ENCODE peak calls at places on chromosomes 13 and 19, in nine cellular contexts. One of them, this sample, is unnamed.

GRCh38 chr13:71477735-71478134 is 389.3 kb downstream of the DACH1 start:
- DNase-seq in cerebellar cortex: no peak
- DNase-seq in SIG-M5: no peak
- DNase-seq in NCI-H1105: no peak
- DNase-seq in foreskin fibroblast: peak
- DNase-seq in T1000: no peak
- DNase-seq in stimulated activated CD4-positive, alpha-beta T cell treated with anti-CD3 and anti-CD28 coated beads, TNF-alpha, amount 100 ng/mL, for 48 hours: no peak
- DNase-seq in left lobe of liver: no peak
- DNase-seq in activated gamma-delta T cell: no peak
- DNase-seq in this sample: no peak

GRCh38 chr19:48818234-48818823 is 7.5 kb upstream of the BCAT2 start:
- DNase-seq in cerebellar cortex: no peak
- DNase-seq in SIG-M5: no peak
- DNase-seq in NCI-H1105: peak
- DNase-seq in foreskin fibroblast: no peak
- DNase-seq in T1000: no peak
- DNase-seq in stimulated activated CD4-positive, alpha-beta T cell treated with anti-CD3 and anti-CD28 coated beads, TNF-alpha, amount 100 ng/mL, for 48 hours: no peak
- DNase-seq in left lobe of liver: peak
- DNase-seq in activated gamma-delta T cell: no peak
- DNase-seq in this sample: no peak

GRCh38 chr13:23673354-23673753 is 103.1 kb downstream of the TNFRSF19 start:
- DNase-seq in cerebellar cortex: peak
- DNase-seq in SIG-M5: no peak
- DNase-seq in NCI-H1105: no peak
- DNase-seq in foreskin fibroblast: peak
- DNase-seq in T1000: no peak
- DNase-seq in stimulated activated CD4-positive, alpha-beta T cell treated with anti-CD3 and anti-CD28 coated beads, TNF-alpha, amount 100 ng/mL, for 48 hours: no peak
- DNase-seq in left lobe of liver: no peak
- DNase-seq in activated gamma-delta T cell: no peak
- DNase-seq in this sample: no peak

GRCh38 chr19:4664642-4665041 is 5.5 kb downstream of the MYDGF start:
- DNase-seq in cerebellar cortex: no peak
- DNase-seq in SIG-M5: no peak
- DNase-seq in NCI-H1105: no peak
- DNase-seq in foreskin fibroblast: no peak
- DNase-seq in T1000: no peak
- DNase-seq in stimulated activated CD4-positive, alpha-beta T cell treated with anti-CD3 and anti-CD28 coated beads, TNF-alpha, amount 100 ng/mL, for 48 hours: no peak
- DNase-seq in left lobe of liver: no peak
- DNase-seq in activated gamma-delta T cell: no peak
- DNase-seq in this sample: no peak

GRCh38 chr13:25727250-25727649 is 324.6 kb downstream of the SHISA2 start:
- DNase-seq in cerebellar cortex: no peak
- DNase-seq in SIG-M5: no peak
- DNase-seq in NCI-H1105: no peak
- DNase-seq in foreskin fibroblast: no peak
- DNase-seq in T1000: no peak
- DNase-seq in stimulated activated CD4-positive, alpha-beta T cell treated with anti-CD3 and anti-CD28 coated beads, TNF-alpha, amount 100 ng/mL, for 48 hours: no peak
- DNase-seq in left lobe of liver: peak
- DNase-seq in activated gamma-delta T cell: no peak
- DNase-seq in this sample: no peak

GRCh38 chr19:20078696-20079095 is 896 bp downstream of the ZNF90 start:
- DNase-seq in cerebellar cortex: peak
- DNase-seq in SIG-M5: no peak
- DNase-seq in NCI-H1105: peak
- DNase-seq in foreskin fibroblast: peak
- DNase-seq in T1000: no peak
- DNase-seq in stimulated activated CD4-positive, alpha-beta T cell treated with anti-CD3 and anti-CD28 coated beads, TNF-alpha, amount 100 ng/mL, for 48 hours: no peak
- DNase-seq in left lobe of liver: no peak
- DNase-seq in activated gamma-delta T cell: no peak
- DNase-seq in this sample: peak

GRCh38 chr13:40440990-40441820 is 225.2 kb downstream of the FOXO1 start:
- DNase-seq in cerebellar cortex: peak
- DNase-seq in SIG-M5: no peak
- DNase-seq in NCI-H1105: no peak
- DNase-seq in foreskin fibroblast: peak
- DNase-seq in T1000: no peak
- DNase-seq in stimulated activated CD4-positive, alpha-beta T cell treated with anti-CD3 and anti-CD28 coated beads, TNF-alpha, amount 100 ng/mL, for 48 hours: no peak
- DNase-seq in left lobe of liver: peak
- DNase-seq in activated gamma-delta T cell: no peak
- DNase-seq in this sample: no peak

GRCh38 chr19:17409990-17410389 is 4.6 kb upstream of the BST2 start:
- DNase-seq in cerebellar cortex: no peak
- DNase-seq in SIG-M5: no peak
- DNase-seq in NCI-H1105: no peak
- DNase-seq in foreskin fibroblast: no peak
- DNase-seq in T1000: no peak
- DNase-seq in stimulated activated CD4-positive, alpha-beta T cell treated with anti-CD3 and anti-CD28 coated beads, TNF-alpha, amount 100 ng/mL, for 48 hours: no peak
- DNase-seq in left lobe of liver: no peak
- DNase-seq in activated gamma-delta T cell: no peak
- DNase-seq in this sample: no peak

GRCh38 chr19:4416268-4416667 is 13.8 kb downstream of the CHAF1A start:
- DNase-seq in cerebellar cortex: no peak
- DNase-seq in SIG-M5: no peak
- DNase-seq in NCI-H1105: no peak
- DNase-seq in foreskin fibroblast: no peak
- DNase-seq in T1000: no peak
- DNase-seq in stimulated activated CD4-positive, alpha-beta T cell treated with anti-CD3 and anti-CD28 coated beads, TNF-alpha, amount 100 ng/mL, for 48 hours: no peak
- DNase-seq in left lobe of liver: no peak
- DNase-seq in activated gamma-delta T cell: no peak
- DNase-seq in this sample: no peak

GRCh38 chr19:29517412-29517811 is 8.4 kb upstream of the VSTM2B start:
- DNase-seq in cerebellar cortex: no peak
- DNase-seq in SIG-M5: no peak
- DNase-seq in NCI-H1105: no peak
- DNase-seq in foreskin fibroblast: no peak
- DNase-seq in T1000: no peak
- DNase-seq in stimulated activated CD4-positive, alpha-beta T cell treated with anti-CD3 and anti-CD28 coated beads, TNF-alpha, amount 100 ng/mL, for 48 hours: no peak
- DNase-seq in left lobe of liver: no peak
- DNase-seq in activated gamma-delta T cell: no peak
- DNase-seq in this sample: no peak

GRCh38 chr19:18292460-18292809 is 11.0 kb upstream of the JUND start:
- DNase-seq in cerebellar cortex: peak
- DNase-seq in SIG-M5: no peak
- DNase-seq in NCI-H1105: no peak
- DNase-seq in foreskin fibroblast: no peak
- DNase-seq in T1000: no peak
- DNase-seq in stimulated activated CD4-positive, alpha-beta T cell treated with anti-CD3 and anti-CD28 coated beads, TNF-alpha, amount 100 ng/mL, for 48 hours: no peak
- DNase-seq in left lobe of liver: no peak
- DNase-seq in activated gamma-delta T cell: no peak
- DNase-seq in this sample: peak

GRCh38 chr19:53792721-53793433 is 31.2 kb downstream of the NLRP12 start:
- DNase-seq in cerebellar cortex: peak
- DNase-seq in SIG-M5: peak
- DNase-seq in NCI-H1105: peak
- DNase-seq in foreskin fibroblast: peak
- DNase-seq in T1000: peak
- DNase-seq in stimulated activated CD4-positive, alpha-beta T cell treated with anti-CD3 and anti-CD28 coated beads, TNF-alpha, amount 100 ng/mL, for 48 hours: peak
- DNase-seq in left lobe of liver: peak
- DNase-seq in activated gamma-delta T cell: no peak
- DNase-seq in this sample: peak

GRCh38 chr13:45807520-45808099 is 43.9 kb downstream of the SIAH3 start:
- DNase-seq in cerebellar cortex: peak
- DNase-seq in SIG-M5: no peak
- DNase-seq in NCI-H1105: peak
- DNase-seq in foreskin fibroblast: peak
- DNase-seq in T1000: no peak
- DNase-seq in stimulated activated CD4-positive, alpha-beta T cell treated with anti-CD3 and anti-CD28 coated beads, TNF-alpha, amount 100 ng/mL, for 48 hours: no peak
- DNase-seq in left lobe of liver: no peak
- DNase-seq in activated gamma-delta T cell: no peak
- DNase-seq in this sample: no peak

GRCh38 chr19:29699861-29700260 is 15.2 kb downstream of the C19orf12 start:
- DNase-seq in cerebellar cortex: no peak
- DNase-seq in SIG-M5: no peak
- DNase-seq in NCI-H1105: no peak
- DNase-seq in foreskin fibroblast: no peak
- DNase-seq in T1000: no peak
- DNase-seq in stimulated activated CD4-positive, alpha-beta T cell treated with anti-CD3 and anti-CD28 coated beads, TNF-alpha, amount 100 ng/mL, for 48 hours: no peak
- DNase-seq in left lobe of liver: no peak
- DNase-seq in activated gamma-delta T cell: no peak
- DNase-seq in this sample: no peak

GRCh38 chr13:79525458-79525857 is 44.5 kb downstream of the NDFIP2 start:
- DNase-seq in cerebellar cortex: no peak
- DNase-seq in SIG-M5: no peak
- DNase-seq in NCI-H1105: no peak
- DNase-seq in foreskin fibroblast: no peak
- DNase-seq in T1000: no peak
- DNase-seq in stimulated activated CD4-positive, alpha-beta T cell treated with anti-CD3 and anti-CD28 coated beads, TNF-alpha, amount 100 ng/mL, for 48 hours: no peak
- DNase-seq in left lobe of liver: no peak
- DNase-seq in activated gamma-delta T cell: no peak
- DNase-seq in this sample: no peak

GRCh38 chr19:50434525-50434924 is 1.8 kb downstream of the MYBPC2 start:
- DNase-seq in cerebellar cortex: no peak
- DNase-seq in SIG-M5: no peak
- DNase-seq in NCI-H1105: no peak
- DNase-seq in foreskin fibroblast: no peak
- DNase-seq in T1000: no peak
- DNase-seq in stimulated activated CD4-positive, alpha-beta T cell treated with anti-CD3 and anti-CD28 coated beads, TNF-alpha, amount 100 ng/mL, for 48 hours: no peak
- DNase-seq in left lobe of liver: no peak
- DNase-seq in activated gamma-delta T cell: no peak
- DNase-seq in this sample: no peak

GRCh38 chr19:15297416-15298224 is 34.7 kb downstream of the BRD4 start:
- DNase-seq in cerebellar cortex: no peak
- DNase-seq in SIG-M5: no peak
- DNase-seq in NCI-H1105: no peak
- DNase-seq in foreskin fibroblast: peak
- DNase-seq in T1000: no peak
- DNase-seq in stimulated activated CD4-positive, alpha-beta T cell treated with anti-CD3 and anti-CD28 coated beads, TNF-alpha, amount 100 ng/mL, for 48 hours: no peak
- DNase-seq in left lobe of liver: no peak
- DNase-seq in activated gamma-delta T cell: no peak
- DNase-seq in this sample: no peak

GRCh38 chr13:43405457-43405856 is 381.3 kb downstream of the ENOX1 start:
- DNase-seq in cerebellar cortex: no peak
- DNase-seq in SIG-M5: no peak
- DNase-seq in NCI-H1105: no peak
- DNase-seq in foreskin fibroblast: peak
- DNase-seq in T1000: no peak
- DNase-seq in stimulated activated CD4-positive, alpha-beta T cell treated with anti-CD3 and anti-CD28 coated beads, TNF-alpha, amount 100 ng/mL, for 48 hours: no peak
- DNase-seq in left lobe of liver: no peak
- DNase-seq in activated gamma-delta T cell: no peak
- DNase-seq in this sample: no peak

GRCh38 chr19:40217921-40218890 is at the start of gene TTC9B:
- DNase-seq in cerebellar cortex: peak
- DNase-seq in SIG-M5: no peak
- DNase-seq in NCI-H1105: no peak
- DNase-seq in foreskin fibroblast: peak
- DNase-seq in T1000: no peak
- DNase-seq in stimulated activated CD4-positive, alpha-beta T cell treated with anti-CD3 and anti-CD28 coated beads, TNF-alpha, amount 100 ng/mL, for 48 hours: no peak
- DNase-seq in left lobe of liver: no peak
- DNase-seq in activated gamma-delta T cell: no peak
- DNase-seq in this sample: peak

GRCh38 chr13:97573011-97573410 is 139.0 kb downstream of the RAP2A start:
- DNase-seq in cerebellar cortex: no peak
- DNase-seq in SIG-M5: no peak
- DNase-seq in NCI-H1105: no peak
- DNase-seq in foreskin fibroblast: peak
- DNase-seq in T1000: no peak
- DNase-seq in stimulated activated CD4-positive, alpha-beta T cell treated with anti-CD3 and anti-CD28 coated beads, TNF-alpha, amount 100 ng/mL, for 48 hours: no peak
- DNase-seq in left lobe of liver: no peak
- DNase-seq in activated gamma-delta T cell: no peak
- DNase-seq in this sample: no peak

GRCh38 chr13:97255515-97255999 is 33.4 kb downstream of the MBNL2 start:
- DNase-seq in cerebellar cortex: no peak
- DNase-seq in SIG-M5: no peak
- DNase-seq in NCI-H1105: no peak
- DNase-seq in foreskin fibroblast: no peak
- DNase-seq in T1000: no peak
- DNase-seq in stimulated activated CD4-positive, alpha-beta T cell treated with anti-CD3 and anti-CD28 coated beads, TNF-alpha, amount 100 ng/mL, for 48 hours: no peak
- DNase-seq in left lobe of liver: no peak
- DNase-seq in activated gamma-delta T cell: no peak
- DNase-seq in this sample: no peak

GRCh38 chr13:31264146-31264545 is 64.4 kb downstream of the B3GLCT start:
- DNase-seq in cerebellar cortex: no peak
- DNase-seq in SIG-M5: no peak
- DNase-seq in NCI-H1105: no peak
- DNase-seq in foreskin fibroblast: no peak
- DNase-seq in T1000: no peak
- DNase-seq in stimulated activated CD4-positive, alpha-beta T cell treated with anti-CD3 and anti-CD28 coated beads, TNF-alpha, amount 100 ng/mL, for 48 hours: no peak
- DNase-seq in left lobe of liver: no peak
- DNase-seq in activated gamma-delta T cell: no peak
- DNase-seq in this sample: no peak

GRCh38 chr19:49488863-49489537 is 1.6 kb downstream of the RPL13A start:
- DNase-seq in cerebellar cortex: no peak
- DNase-seq in SIG-M5: no peak
- DNase-seq in NCI-H1105: no peak
- DNase-seq in foreskin fibroblast: peak
- DNase-seq in T1000: no peak
- DNase-seq in stimulated activated CD4-positive, alpha-beta T cell treated with anti-CD3 and anti-CD28 coated beads, TNF-alpha, amount 100 ng/mL, for 48 hours: no peak
- DNase-seq in left lobe of liver: no peak
- DNase-seq in activated gamma-delta T cell: no peak
- DNase-seq in this sample: no peak

GRCh38 chr19:46608581-46609345 is 7.6 kb downstream of the CALM3 start:
- DNase-seq in cerebellar cortex: no peak
- DNase-seq in SIG-M5: no peak
- DNase-seq in NCI-H1105: no peak
- DNase-seq in foreskin fibroblast: no peak
- DNase-seq in T1000: no peak
- DNase-seq in stimulated activated CD4-positive, alpha-beta T cell treated with anti-CD3 and anti-CD28 coated beads, TNF-alpha, amount 100 ng/mL, for 48 hours: no peak
- DNase-seq in left lobe of liver: peak
- DNase-seq in activated gamma-delta T cell: no peak
- DNase-seq in this sample: no peak

GRCh38 chr13:28035146-28035782 is 46.8 kb upstream of the URAD start:
- DNase-seq in cerebellar cortex: no peak
- DNase-seq in SIG-M5: no peak
- DNase-seq in NCI-H1105: no peak
- DNase-seq in foreskin fibroblast: no peak
- DNase-seq in T1000: no peak
- DNase-seq in stimulated activated CD4-positive, alpha-beta T cell treated with anti-CD3 and anti-CD28 coated beads, TNF-alpha, amount 100 ng/mL, for 48 hours: no peak
- DNase-seq in left lobe of liver: no peak
- DNase-seq in activated gamma-delta T cell: no peak
- DNase-seq in this sample: no peak

GRCh38 chr19:13401388-13401787 is 104.9 kb downstream of the CACNA1A start:
- DNase-seq in cerebellar cortex: no peak
- DNase-seq in SIG-M5: no peak
- DNase-seq in NCI-H1105: no peak
- DNase-seq in foreskin fibroblast: peak
- DNase-seq in T1000: peak
- DNase-seq in stimulated activated CD4-positive, alpha-beta T cell treated with anti-CD3 and anti-CD28 coated beads, TNF-alpha, amount 100 ng/mL, for 48 hours: no peak
- DNase-seq in left lobe of liver: no peak
- DNase-seq in activated gamma-delta T cell: no peak
- DNase-seq in this sample: no peak

GRCh38 chr13:78603240-78603947 is at the start of gene POU4F1:
- DNase-seq in cerebellar cortex: no peak
- DNase-seq in SIG-M5: no peak
- DNase-seq in NCI-H1105: peak
- DNase-seq in foreskin fibroblast: peak
- DNase-seq in T1000: peak
- DNase-seq in stimulated activated CD4-positive, alpha-beta T cell treated with anti-CD3 and anti-CD28 coated beads, TNF-alpha, amount 100 ng/mL, for 48 hours: peak
- DNase-seq in left lobe of liver: no peak
- DNase-seq in activated gamma-delta T cell: peak
- DNase-seq in this sample: peak

GRCh38 chr13:65985632-65986031 is 1244.5 kb downstream of the PCDH9 start:
- DNase-seq in cerebellar cortex: no peak
- DNase-seq in SIG-M5: no peak
- DNase-seq in NCI-H1105: no peak
- DNase-seq in foreskin fibroblast: no peak
- DNase-seq in T1000: no peak
- DNase-seq in stimulated activated CD4-positive, alpha-beta T cell treated with anti-CD3 and anti-CD28 coated beads, TNF-alpha, amount 100 ng/mL, for 48 hours: no peak
- DNase-seq in left lobe of liver: no peak
- DNase-seq in activated gamma-delta T cell: no peak
- DNase-seq in this sample: no peak

GRCh38 chr19:42246869-42247630 is 4.6 kb upstream of the GSK3A start:
- DNase-seq in cerebellar cortex: peak
- DNase-seq in SIG-M5: no peak
- DNase-seq in NCI-H1105: no peak
- DNase-seq in foreskin fibroblast: no peak
- DNase-seq in T1000: no peak
- DNase-seq in stimulated activated CD4-positive, alpha-beta T cell treated with anti-CD3 and anti-CD28 coated beads, TNF-alpha, amount 100 ng/mL, for 48 hours: no peak
- DNase-seq in left lobe of liver: no peak
- DNase-seq in activated gamma-delta T cell: no peak
- DNase-seq in this sample: no peak

GRCh38 chr13:44273991-44274810 is 99.4 kb upstream of the SERP2 start:
- DNase-seq in cerebellar cortex: no peak
- DNase-seq in SIG-M5: no peak
- DNase-seq in NCI-H1105: no peak
- DNase-seq in foreskin fibroblast: peak
- DNase-seq in T1000: no peak
- DNase-seq in stimulated activated CD4-positive, alpha-beta T cell treated with anti-CD3 and anti-CD28 coated beads, TNF-alpha, amount 100 ng/mL, for 48 hours: no peak
- DNase-seq in left lobe of liver: no peak
- DNase-seq in activated gamma-delta T cell: no peak
- DNase-seq in this sample: no peak

GRCh38 chr19:2113436-2114211 is 16.9 kb downstream of the IZUMO4 start:
- DNase-seq in cerebellar cortex: peak
- DNase-seq in SIG-M5: no peak
- DNase-seq in NCI-H1105: no peak
- DNase-seq in foreskin fibroblast: peak
- DNase-seq in T1000: peak
- DNase-seq in stimulated activated CD4-positive, alpha-beta T cell treated with anti-CD3 and anti-CD28 coated beads, TNF-alpha, amount 100 ng/mL, for 48 hours: no peak
- DNase-seq in left lobe of liver: no peak
- DNase-seq in activated gamma-delta T cell: no peak
- DNase-seq in this sample: no peak